ENCODE peak calls at places on chromosomes 2 and 18, in six cellular contexts. S is fibroblast of mammary gland; C is stomach; R is foreskin fibroblast; B is body of pancreas; Q is CD8-positive, alpha-beta T cell. K is an unnamed sample.

GRCh38 chr2:168801961-168802824 is at the start of gene NOSTRIN:
- DNase-seq in S (peak), C (peak), R (no peak), B (peak), Q (no peak), K (peak)

GRCh38 chr2:166539340-166540162 is 45.5 kb upstream of the SCN7A start:
- DNase-seq in S (peak), C (no peak), R (peak), B (peak), Q (peak), K (peak)

GRCh38 chr2:209208211-209208610 is 215.6 kb upstream of the MAP2 start:
- DNase-seq in S (peak), C (no peak), R (no peak), B (peak), Q (no peak), K (peak)

GRCh38 chr2:42905341-42906114 is 113.1 kb upstream of the HAAO start:
- DNase-seq in S (peak), C (no peak), R (no peak), B (no peak), Q (no peak), K (peak)

GRCh38 chr2:176638167-176639015 is 369.1 kb downstream of the MTX2 start:
- DNase-seq in S (peak), C (peak), R (peak), B (peak), Q (peak), K (peak)

GRCh38 chr2:47041891-47042684 is 113.0 kb downstream of the STPG4 start:
- DNase-seq in S (no peak), C (no peak), R (no peak), B (no peak), Q (no peak), K (no peak)

GRCh38 chr2:5121677-5122076 is 570.5 kb upstream of the SOX11 start:
- DNase-seq in S (no peak), C (no peak), R (no peak), B (no peak), Q (no peak), K (peak)

GRCh38 chr2:3044587-3045317 is 332.9 kb downstream of the EIPR1 start:
- DNase-seq in S (no peak), C (no peak), R (no peak), B (peak), Q (no peak), K (no peak)

GRCh38 chr18:63306249-63306648 is 13.3 kb downstream of the BCL2 start:
- DNase-seq in S (no peak), C (no peak), R (no peak), B (no peak), Q (no peak), K (no peak)

GRCh38 chr18:76859474-76860339 is 37.4 kb downstream of the ZNF236 start:
- DNase-seq in S (no peak), C (no peak), R (no peak), B (no peak), Q (no peak), K (no peak)

GRCh38 chr2:160952462-160952861 is 207.8 kb upstream of the TANK start:
- DNase-seq in S (peak), C (no peak), R (no peak), B (peak), Q (no peak), K (no peak)

GRCh38 chr2:236951830-236952475 is 133.7 kb upstream of the COPS8 start:
- DNase-seq in S (no peak), C (peak), R (no peak), B (no peak), Q (no peak), K (no peak)

GRCh38 chr2:40298026-40298425 is 153.9 kb downstream of the SLC8A1 start:
- DNase-seq in S (no peak), C (no peak), R (no peak), B (no peak), Q (no peak), K (no peak)

GRCh38 chr18:1483386-1483785 is 578.7 kb downstream of the ADCYAP1 start:
- DNase-seq in S (no peak), C (no peak), R (no peak), B (no peak), Q (no peak), K (no peak)

GRCh38 chr18:2625217-2625616 is 30.3 kb upstream of the SMCHD1 start:
- DNase-seq in S (no peak), C (no peak), R (no peak), B (no peak), Q (no peak), K (no peak)

GRCh38 chr2:115083216-115083615 is 640.8 kb downstream of the DPP10 start:
- DNase-seq in S (no peak), C (no peak), R (no peak), B (no peak), Q (no peak), K (no peak)

GRCh38 chr2:171260471-171261424 is 100.1 kb upstream of the TLK1 start:
- DNase-seq in S (no peak), C (no peak), R (no peak), B (no peak), Q (no peak), K (peak)

GRCh38 chr2:159551811-159552210 is 64.5 kb downstream of the BAZ2B start:
- DNase-seq in S (no peak), C (no peak), R (no peak), B (no peak), Q (no peak), K (no peak)

GRCh38 chr2:157935378-157935726 is 59.2 kb upstream of the ACVR1 start:
- DNase-seq in S (no peak), C (no peak), R (no peak), B (no peak), Q (no peak), K (no peak)

GRCh38 chr2:95525294-95526035 is 40.9 kb upstream of the TRIM43B start:
- DNase-seq in S (peak), C (peak), R (no peak), B (peak), Q (no peak), K (peak)

GRCh38 chr2:164388511-164388910 is 232.8 kb downstream of the GRB14 start:
- DNase-seq in S (peak), C (no peak), R (no peak), B (no peak), Q (no peak), K (peak)

GRCh38 chr2:43300781-43301586 is 74.6 kb upstream of the ZFP36L2 start:
- DNase-seq in S (no peak), C (peak), R (no peak), B (peak), Q (no peak), K (no peak)

GRCh38 chr18:62717059-62717849 is 1.9 kb downstream of the PHLPP1 start:
- DNase-seq in S (peak), C (peak), R (peak), B (peak), Q (peak), K (peak)

GRCh38 chr2:7625392-7626138 is 708.4 kb downstream of the RNF144A start:
- DNase-seq in S (no peak), C (no peak), R (no peak), B (no peak), Q (no peak), K (no peak)

GRCh38 chr2:86301010-86301409 is 36.4 kb downstream of the REEP1 start:
- DNase-seq in S (no peak), C (no peak), R (no peak), B (no peak), Q (no peak), K (peak)

GRCh38 chr2:71455011-71455740 is 1.8 kb downstream of the DYSF start:
- DNase-seq in S (no peak), C (no peak), R (no peak), B (no peak), Q (no peak), K (no peak)

GRCh38 chr2:72159211-72159610 is 11.5 kb upstream of the CYP26B1 start:
- DNase-seq in S (no peak), C (no peak), R (no peak), B (no peak), Q (no peak), K (no peak)

DNA sequence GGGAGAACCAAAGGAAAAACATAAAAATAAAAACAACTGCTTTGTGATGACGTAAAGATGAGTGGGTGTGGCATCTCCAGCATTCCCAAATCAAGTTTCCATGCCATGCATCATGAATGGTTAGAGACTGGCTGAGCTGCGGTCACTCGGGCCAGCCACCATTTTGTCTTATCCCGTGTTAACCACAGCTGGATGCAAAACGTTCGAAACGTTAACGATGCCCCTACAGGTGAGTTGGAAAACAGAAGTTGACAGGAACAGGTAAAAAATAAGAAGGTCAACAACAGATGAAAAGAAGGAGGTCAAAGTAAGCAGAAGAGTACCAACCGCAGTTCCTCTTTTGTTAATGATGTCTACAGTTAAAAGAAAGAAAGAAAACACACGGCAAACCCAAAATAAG is 411.1 kb downstream of the NRXN1 start:
- DNase-seq in S (no peak), C (no peak), R (no peak), B (no peak), Q (no peak), K (no peak)
- TF ChIP-seq CTCF in S (no peak), C (no peak), R (no peak), B (no peak), Q (no peak), K (no peak)

GRCh38 chr2:230935132-230935435 is 10.0 kb upstream of the GPR55 start:
- DNase-seq in S (no peak), C (peak), R (no peak), B (no peak), Q (no peak), K (no peak)

GRCh38 chr2:230938516-230939065 is 13.5 kb upstream of the GPR55 start:
- DNase-seq in S (no peak), C (peak), R (no peak), B (no peak), Q (no peak), K (no peak)

GRCh38 chr2:230938098-230938497 is 13.1 kb upstream of the GPR55 start:
- DNase-seq in S (no peak), C (peak), R (no peak), B (no peak), Q (no peak), K (no peak)

GRCh38 chr2:230939066-230939591 is 14.1 kb upstream of the GPR55 start:
- DNase-seq in S (no peak), C (peak), R (no peak), B (no peak), Q (no peak), K (no peak)

GRCh38 chr2:230937362-230937761 is 12.3 kb upstream of the GPR55 start:
- DNase-seq in S (no peak), C (no peak), R (no peak), B (no peak), Q (no peak), K (no peak)
- H3K4me3 ChIP-seq in S (no peak), C (no peak), R (no peak), B (no peak), Q (no peak), K (no peak)

DNA sequence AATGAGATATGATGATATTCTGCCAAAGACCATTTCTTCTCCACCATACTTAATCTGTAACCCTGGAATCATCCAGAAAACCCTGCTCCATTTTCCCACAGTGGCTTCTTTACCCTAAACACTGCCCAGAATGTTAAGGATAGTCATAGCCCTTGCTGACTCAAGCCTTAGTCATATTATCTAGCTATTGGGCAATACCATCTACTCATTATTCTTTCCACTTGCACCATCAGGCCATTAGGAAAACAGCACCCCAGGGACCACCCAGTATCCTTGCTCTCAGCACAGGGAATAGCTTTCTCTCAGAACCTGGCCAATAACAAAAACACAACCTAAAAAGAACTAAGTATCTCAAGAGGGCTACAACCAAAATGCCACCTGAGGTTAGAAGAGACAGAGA is 445.7 kb upstream of the SLC14A2 start:
- DNase-seq in S (peak), C (no peak), R (peak), B (peak), Q (no peak), K (peak)
- TF ChIP-seq CTCF in S (peak), C (no peak), R (peak), B (no peak), Q (no peak), K (peak)

GRCh38 chr18:55539240-55539639 is 48.8 kb downstream of the TCF4 start:
- DNase-seq in S (peak), C (no peak), R (no peak), B (no peak), Q (no peak), K (no peak)

GRCh38 chr18:55546873-55547704 is 40.9 kb downstream of the TCF4 start:
- DNase-seq in S (peak), C (no peak), R (peak), B (no peak), Q (no peak), K (peak)

GRCh38 chr18:55544028-55544427 is 44.0 kb downstream of the TCF4 start:
- DNase-seq in S (no peak), C (no peak), R (no peak), B (no peak), Q (no peak), K (no peak)

GRCh38 chr18:55543130-55543704 is 44.8 kb downstream of the TCF4 start:
- DNase-seq in S (no peak), C (no peak), R (no peak), B (no peak), Q (no peak), K (no peak)

GRCh38 chr18:55541571-55541970 is 46.4 kb downstream of the TCF4 start:
- DNase-seq in S (peak), C (no peak), R (no peak), B (no peak), Q (no peak), K (no peak)
- H3K4me3 ChIP-seq in S (no peak), C (no peak), R (no peak), B (no peak), Q (no peak), K (no peak)

DNA sequence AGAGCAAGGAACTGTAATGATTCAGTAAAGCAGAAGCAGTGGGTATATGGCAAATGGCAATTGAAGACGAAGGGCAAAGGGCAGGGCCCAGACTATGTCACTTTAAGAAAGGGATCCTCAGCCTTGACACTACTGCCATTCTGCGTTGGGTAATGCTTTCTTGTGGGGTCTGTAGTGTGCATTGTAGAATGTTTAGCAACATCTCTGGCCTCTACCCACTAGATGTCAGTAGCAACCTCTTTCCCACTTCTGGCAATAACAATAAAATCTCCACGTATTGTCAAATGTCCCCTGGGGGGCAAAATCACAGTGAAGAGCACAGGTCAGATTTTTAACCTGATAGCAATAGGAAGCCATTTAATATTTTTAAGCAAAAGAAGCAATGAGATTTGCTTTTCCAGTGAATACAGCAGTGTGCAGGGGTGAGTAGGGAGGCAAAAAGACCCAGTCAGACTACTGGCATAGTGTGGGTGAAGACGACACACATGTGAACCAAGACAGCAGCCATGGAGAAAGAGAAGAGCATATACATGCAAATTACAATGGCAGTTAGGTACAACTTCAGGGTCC is 209.5 kb downstream of the DYM start:
- DNase-seq in S (peak), C (no peak), R (peak), B (no peak), Q (no peak), K (peak)
- TF ChIP-seq CTCF in S (peak), C (no peak), R (peak), B (peak), Q (no peak), K (peak)

K was measured in choroid plexus epithelial cell.